ENCODE peak calls at places on chromosomes 16 and 17, in seven cellular contexts. N is gastrocnemius medialis, X is heart left ventricle, G is IMR-90, Q is uterus, U is transverse colon, Y is A549. W is an unnamed sample.

GRCh38 chr16:80852261-80852872 is 48.0 kb upstream of the CDYL2 start:
- DNase-seq in N (no peak), X (no peak), G (peak; percentile 28), Q (no peak), U (peak; percentile 11), Y (peak; percentile 28), W (peak; percentile 49)

GRCh38 chr17:51015145-51015558 is 105.5 kb downstream of the SPAG9 start:
- DNase-seq in N (no peak), X (no peak), G (peak; percentile 43), Q (no peak), U (no peak), Y (no peak), W (no peak)

GRCh38 chr16:17364319-17365210 is 106.2 kb downstream of the XYLT1 start:
- DNase-seq in N (no peak), X (no peak), G (peak; percentile 94), Q (peak; percentile 40), U (no peak), Y (no peak), W (no peak)

GRCh38 chr16:58264961-58265479 is 29.8 kb downstream of the PRSS54 start:
- DNase-seq in N (no peak), X (no peak), G (peak; percentile 84), Q (no peak), U (peak; percentile 44), Y (peak; percentile 44), W (no peak)

GRCh38 chr16:88499314-88499713 is 46.2 kb downstream of the ZFPM1 start:
- DNase-seq in N (no peak), X (no peak), G (no peak), Q (no peak), U (no peak), Y (no peak), W (no peak)

GRCh38 chr16:56198755-56199114 is 7.4 kb downstream of the GNAO1 start:
- DNase-seq in N (no peak), X (no peak), G (no peak), Q (no peak), U (no peak), Y (no peak), W (no peak)

GRCh38 chr17:4690745-4691144 is 13.2 kb downstream of the PELP1 start:
- DNase-seq in N (no peak), X (no peak), G (no peak), Q (no peak), U (no peak), Y (no peak), W (no peak)

GRCh38 chr17:9473716-9474115 is 101.9 kb downstream of the STX8 start:
- DNase-seq in N (no peak), X (no peak), G (peak; percentile 49), Q (no peak), U (no peak), Y (no peak), W (no peak)

GRCh38 chr16:70697601-70698170 is 11.8 kb upstream of the MTSS2 start:
- DNase-seq in N (no peak), X (no peak), G (no peak), Q (peak; percentile 48), U (no peak), Y (no peak), W (no peak)

GRCh38 chr17:78940241-78940640 is 15.1 kb upstream of the TIMP2 start:
- DNase-seq in N (no peak), X (no peak), G (no peak), Q (no peak), U (no peak), Y (no peak), W (no peak)

GRCh38 chr17:60661489-60661888 is 16.2 kb upstream of the BCAS3 start:
- DNase-seq in N (no peak), X (no peak), G (no peak), Q (no peak), U (no peak), Y (no peak), W (no peak)

DNA sequence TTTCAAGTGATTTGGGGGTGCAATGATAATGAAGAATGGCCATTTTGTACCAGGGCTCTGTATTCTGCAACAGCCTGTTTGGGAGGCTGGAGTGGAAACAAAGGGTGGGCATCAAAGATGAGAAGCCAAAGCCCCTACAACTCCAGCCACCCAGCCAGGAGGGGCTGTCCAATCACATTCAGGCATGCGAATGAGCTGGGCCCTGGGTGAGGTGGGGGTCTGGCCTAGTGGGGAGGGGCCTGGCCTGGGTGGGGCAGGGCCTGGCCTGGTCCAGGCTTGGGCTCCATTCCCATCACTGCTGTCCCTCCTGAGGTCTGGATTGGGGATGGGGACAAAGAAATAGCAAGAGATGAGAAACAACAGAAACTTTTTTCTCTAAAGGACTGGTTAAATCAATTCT is 6.4 kb downstream of the AOC3 start:
- DNase-seq in N (no peak), X (no peak), G (no peak), Q (no peak), U (no peak), Y (no peak), W (no peak)
- TF ChIP-seq POLR2A in N (no peak), X (no peak), G (no peak), Q (no peak), U (no peak), Y (no peak), W (no peak)

DNA sequence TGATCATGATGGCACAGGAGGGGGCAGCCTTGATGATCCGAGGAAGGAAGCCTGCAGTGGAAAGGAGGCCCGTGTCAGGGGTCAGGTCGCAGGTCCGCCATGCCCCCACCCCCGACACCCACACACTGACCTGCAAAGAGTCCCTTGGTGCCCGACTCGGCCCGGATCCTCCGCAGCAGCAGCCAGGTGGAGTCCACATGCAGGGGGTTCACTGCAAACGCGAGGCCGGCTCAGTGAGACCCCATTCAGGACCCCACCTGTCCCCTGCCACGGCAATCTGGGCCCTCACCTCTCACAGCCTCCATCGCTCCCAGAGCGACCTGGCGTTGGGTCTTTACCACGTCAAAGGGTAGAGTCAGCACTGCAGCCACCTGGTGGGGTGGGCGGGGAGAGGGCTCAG is 4.6 kb downstream of the SLC25A39 start:
- DNase-seq in N (no peak), X (no peak), G (no peak), Q (no peak), U (no peak), Y (no peak), W (no peak)
- H3K4me1 ChIP-seq in N (peaks cover 6% of the 10 kb centered on the region), X (peaks cover 12% of the 10 kb centered on the region), G (peaks cover 7% of the 10 kb centered on the region), Q (peaks cover 8% of the 10 kb centered on the region), U (peaks cover 11% of the 10 kb centered on the region), Y (peaks cover 7% of the 10 kb centered on the region), W (no peaks in the 10 kb centered on the region)

GRCh38 chr16:65111306-65111705 is 10.6 kb downstream of the CDH11 start:
- DNase-seq in N (no peak), X (no peak), G (no peak), Q (no peak), U (peak; percentile 67), Y (no peak), W (no peak)
- TF ChIP-seq POLR2A in N (no peak), X (no peak), G (no peak), Q (no peak), U (no peak), Y (no peak), W (no peak)

GRCh38 chr16:8865145-8865882 is 3.5 kb downstream of the CARHSP1 start:
- DNase-seq in N (no peak), X (no peak), G (no peak), Q (no peak), U (no peak), Y (no peak), W (no peak)

GRCh38 chr16:8863594-8864424 is 5.0 kb downstream of the CARHSP1 start:
- DNase-seq in N (no peak), X (no peak), G (no peak), Q (no peak), U (peak; percentile 71), Y (no peak), W (peak; percentile 85)

GRCh38 chr16:8866118-8866883 is 2.5 kb downstream of the CARHSP1 start:
- DNase-seq in N (no peak), X (peak; percentile 60), G (no peak), Q (peak; percentile 78), U (peak; percentile 54), Y (no peak), W (no peak)

GRCh38 chr16:8862309-8863130 is 6.3 kb downstream of the CARHSP1 start:
- DNase-seq in N (no peak), X (no peak), G (no peak), Q (no peak), U (no peak), Y (no peak), W (no peak)

DNA sequence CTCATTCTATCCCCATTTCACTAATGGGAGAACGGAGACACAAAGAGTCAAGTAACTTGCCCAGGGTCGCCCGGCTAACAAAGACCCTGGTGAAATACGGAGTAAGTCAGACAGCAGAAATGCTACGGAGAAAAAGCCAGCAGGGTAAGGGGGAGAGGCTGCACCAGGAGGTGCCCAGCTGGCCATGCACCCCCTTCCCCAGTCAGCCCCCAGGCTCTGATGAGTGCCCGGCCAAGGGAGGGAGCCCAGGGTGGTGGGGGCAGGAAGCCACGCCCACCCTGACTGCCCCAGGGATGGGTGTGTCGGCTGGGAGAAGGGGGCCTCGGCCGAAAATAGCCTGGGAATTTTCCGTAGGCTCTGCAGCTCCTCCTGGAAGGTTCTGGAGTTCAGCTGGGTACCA is 4.3 kb downstream of the CARHSP1 start:
- DNase-seq in N (no peak), X (no peak), G (no peak), Q (no peak), U (no peak), Y (no peak), W (no peak)
- H3K4me1 ChIP-seq in N (peaks cover 39% of the 10 kb centered on the region), X (peaks cover 75% of the 10 kb centered on the region), G (peaks cover 31% of the 10 kb centered on the region), Q (peaks cover 38% of the 10 kb centered on the region), U (peaks cover 69% of the 10 kb centered on the region), Y (peaks cover 81% of the 10 kb centered on the region), W (peaks cover 4% of the 10 kb centered on the region)